ENCODE peak calls at places on chromosomes 3 and 15, in four cellular contexts. X is fibroblast of the aortic adventitia, E is sigmoid colon, D is heart right ventricle. Y is an unnamed sample.
A peak's percentile ranks its signal among the peaks of the same experiment; 100 is the strongest.

GRCh38 chr3:194604837-194605236 is 28.4 kb downstream of the TMEM44 start:
- DNase-seq in X (no peak), E (no peak), D (no peak), Y (no peak)

GRCh38 chr3:9681011-9681722 is 22.5 kb upstream of the CPNE9 start:
- DNase-seq in X (no peak), E (no peak), D (no peak), Y (no peak)

GRCh38 chr3:151923901-151924300 is 50.5 kb downstream of the SUCNR1 start:
- DNase-seq in X (peak; percentile 68), E (no peak), D (no peak), Y (no peak)

GRCh38 chr15:95142441-95142840 is 911.1 kb downstream of the MCTP2 start:
- DNase-seq in X (no peak), E (no peak), D (no peak), Y (no peak)

GRCh38 chr3:48765376-48765775 is 48.4 kb upstream of the IP6K2 start:
- DNase-seq in X (peak; percentile 5), E (no peak), D (no peak), Y (no peak)

GRCh38 chr15:74845208-74845568 is 2.2 kb upstream of the ULK3 start:
- DNase-seq in X (no peak), E (no peak), D (no peak), Y (no peak)

GRCh38 chr3:173584093-173584833 is 186.7 kb downstream of the NLGN1 start:
- DNase-seq in X (peak; percentile 55), E (no peak), D (no peak), Y (no peak)

GRCh38 chr3:88000853-88001252 is 58.0 kb downstream of the CGGBP1 start:
- DNase-seq in X (peak; percentile 25), E (no peak), D (peak; percentile 12), Y (no peak)

GRCh38 chr15:36590838-36591237 is 11.4 kb downstream of the CDIN1 start:
- DNase-seq in X (peak; percentile 78), E (no peak), D (no peak), Y (no peak)

GRCh38 chr15:33111051-33111451 is 83.5 kb downstream of the FMN1 start:
- DNase-seq in X (no peak), E (no peak), D (no peak), Y (no peak)

GRCh38 chr15:42157981-42158765 is 1.7 kb upstream of the PLA2G4F start:
- DNase-seq in X (peak; percentile 66), E (no peak), D (no peak), Y (no peak)

GRCh38 chr3:127328391-127328790 is 40.5 kb upstream of the PRR20G start:
- DNase-seq in X (no peak), E (no peak), D (no peak), Y (no peak)

GRCh38 chr15:66830358-66830757 is 128.3 kb downstream of the SMAD6 start:
- DNase-seq in X (peak; percentile 66), E (no peak), D (peak; percentile 37), Y (peak; percentile 79)

GRCh38 chr15:66948294-66948693 is 117.1 kb upstream of the SMAD3 start:
- DNase-seq in X (peak; percentile 45), E (peak; percentile 32), D (no peak), Y (no peak)

GRCh38 chr15:43134157-43134637 is 811 bp downstream of the TMEM62 start:
- DNase-seq in X (no peak), E (no peak), D (no peak), Y (no peak)

GRCh38 chr3:37653466-37653865 is 208.2 kb upstream of the CTDSPL start:
- DNase-seq in X (no peak), E (no peak), D (no peak), Y (no peak)

GRCh38 chr15:91632981-91633380 is 220.5 kb upstream of the SLCO3A1 start:
- DNase-seq in X (no peak), E (no peak), D (no peak), Y (no peak)

GRCh38 chr15:71435552-71435951 is 320.3 kb downstream of the THSD4 start:
- DNase-seq in X (no peak), E (no peak), D (no peak), Y (no peak)

GRCh38 chr15:52810346-52810745 is 20.2 kb upstream of the ONECUT1 start:
- DNase-seq in X (no peak), E (no peak), D (no peak), Y (no peak)

GRCh38 chr3:189132125-189132744 is 39.5 kb upstream of the TPRG1 start:
- DNase-seq in X (peak; percentile 74), E (peak; percentile 70), D (peak; percentile 30), Y (peak; percentile 78)

GRCh38 chr3:65330072-65330471 is 642.3 kb upstream of the ADAMTS9 start:
- DNase-seq in X (peak; percentile 58), E (no peak), D (no peak), Y (no peak)

GRCh38 chr3:37863949-37864822 is 2.5 kb downstream of the CTDSPL start:
- DNase-seq in X (no peak), E (no peak), D (no peak), Y (no peak)

GRCh38 chr15:73637527-73637926 is 4.3 kb upstream of the NPTN start:
- DNase-seq in X (peak; percentile 22), E (no peak), D (no peak), Y (peak; percentile 81)

GRCh38 chr3:52404391-52404790 is 40.5 kb downstream of the SEMA3G start:
- DNase-seq in X (no peak), E (no peak), D (no peak), Y (no peak)

GRCh38 chr3:173632945-173633344 is 235.4 kb downstream of the NLGN1 start:
- DNase-seq in X (no peak), E (no peak), D (no peak), Y (no peak)

GRCh38 chr3:172249039-172249438 is 199.2 kb downstream of the GHSR start:
- DNase-seq in X (peak; percentile 54), E (no peak), D (no peak), Y (no peak)

GRCh38 chr3:107241217-107241616 is 136.0 kb upstream of the CCDC54 start:
- DNase-seq in X (no peak), E (no peak), D (peak; percentile 21), Y (no peak)

GRCh38 chr15:40082195-40082868 is 26.3 kb downstream of the BMF start:
- DNase-seq in X (no peak), E (no peak), D (no peak), Y (no peak)

GRCh38 chr3:78580691-78581090 is 1187.1 kb downstream of the ROBO1 start:
- DNase-seq in X (no peak), E (no peak), D (no peak), Y (no peak)

GRCh38 chr3:194404365-194405140 is 5.5 kb upstream of the GP5 start:
- DNase-seq in X (peak; percentile 76), E (no peak), D (no peak), Y (no peak)

GRCh38 chr3:100002599-100003350 is 111.5 kb downstream of the FILIP1L start:
- DNase-seq in X (peak; percentile 97), E (peak; percentile 60), D (no peak), Y (peak; percentile 73)

GRCh38 chr3:147758786-147759185 is 349.6 kb downstream of the ZIC1 start:
- DNase-seq in X (peak; percentile 65), E (no peak), D (no peak), Y (no peak)

GRCh38 chr3:188432826-188433525 is 279.0 kb downstream of the LPP start:
- DNase-seq in X (peak; percentile 84), E (no peak), D (no peak), Y (peak; percentile 62)

GRCh38 chr3:169179193-169180122 is 484.1 kb downstream of the MECOM start:
- DNase-seq in X (no peak), E (no peak), D (no peak), Y (no peak)

GRCh38 chr15:31157644-31158069 is 56.1 kb upstream of the TRPM1 start:
- DNase-seq in X (no peak), E (no peak), D (no peak), Y (no peak)

GRCh38 chr3:187770224-187770623 is 25.0 kb upstream of the BCL6 start:
- DNase-seq in X (no peak), E (no peak), D (no peak), Y (no peak)

GRCh38 chr3:14405120-14405885 is 2.9 kb downstream of the SLC6A6 start:
- DNase-seq in X (peak; percentile 60), E (no peak), D (no peak), Y (no peak)
- H3K4me3 ChIP-seq in X (peak overlapping the region; percentile 94), E (no peak overlapping the region), D (peak overlapping the region; percentile 79), Y (peak overlapping the region; percentile 3)

DNA sequence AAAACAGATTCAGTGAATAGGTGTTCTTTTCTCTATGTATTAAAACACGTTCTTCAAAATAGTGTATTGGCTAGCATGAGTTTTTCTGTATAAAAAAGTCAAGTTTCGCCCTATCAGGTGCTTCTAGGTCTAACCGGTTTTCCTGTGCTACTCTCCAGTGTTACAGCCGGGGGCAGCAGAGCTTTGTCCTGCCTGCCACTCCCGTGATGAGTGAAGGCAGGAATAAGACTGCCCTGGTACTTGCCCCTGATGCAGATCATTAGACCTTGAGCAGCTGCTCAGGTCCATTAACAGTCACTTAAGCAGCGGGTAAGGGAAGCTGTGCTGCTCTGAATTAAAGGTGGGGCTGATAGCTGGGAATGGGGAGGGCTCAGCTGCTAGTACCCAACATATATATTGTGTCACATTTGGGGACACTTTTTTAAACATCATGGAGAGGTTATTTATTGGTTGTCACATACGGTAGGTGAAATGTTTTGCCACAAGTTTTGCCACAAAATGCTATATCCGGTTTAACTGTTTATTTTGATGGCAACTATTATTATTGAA is 1.3 kb upstream of the UNC13C start:
- DNase-seq in X (no peak), E (no peak), D (peak; percentile 2), Y (no peak)
- TF ChIP-seq CTCF in X (peak; percentile 9), E (no peak), D (peak; percentile 33), Y (peak; percentile 32)

DNA sequence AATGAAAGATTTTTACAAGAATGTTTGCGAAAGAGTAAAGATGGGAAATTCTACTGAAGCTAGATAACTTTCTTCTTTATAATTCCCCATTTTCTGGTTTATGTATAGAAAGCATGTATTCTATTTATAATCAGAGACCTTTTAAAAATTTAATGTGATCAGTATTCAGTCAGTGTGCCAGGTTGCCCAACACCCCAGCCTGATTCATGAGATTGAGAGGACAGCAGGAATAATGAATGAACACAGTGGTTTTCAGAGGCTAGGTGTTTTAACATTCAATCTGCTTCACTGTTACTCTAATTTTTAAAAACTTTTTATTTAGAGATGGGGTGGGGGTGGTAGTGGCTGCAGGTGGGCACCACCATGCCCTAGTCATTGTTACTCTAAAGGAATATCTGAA is 4.7 kb downstream of the WWTR1 start:
- DNase-seq in X (no peak), E (no peak), D (no peak), Y (no peak)
- H3K4me3 ChIP-seq in X (peak overlapping the region; percentile 48), E (peak overlapping the region; percentile 66), D (peak overlapping the region; percentile 74), Y (no peak overlapping the region)

DNA sequence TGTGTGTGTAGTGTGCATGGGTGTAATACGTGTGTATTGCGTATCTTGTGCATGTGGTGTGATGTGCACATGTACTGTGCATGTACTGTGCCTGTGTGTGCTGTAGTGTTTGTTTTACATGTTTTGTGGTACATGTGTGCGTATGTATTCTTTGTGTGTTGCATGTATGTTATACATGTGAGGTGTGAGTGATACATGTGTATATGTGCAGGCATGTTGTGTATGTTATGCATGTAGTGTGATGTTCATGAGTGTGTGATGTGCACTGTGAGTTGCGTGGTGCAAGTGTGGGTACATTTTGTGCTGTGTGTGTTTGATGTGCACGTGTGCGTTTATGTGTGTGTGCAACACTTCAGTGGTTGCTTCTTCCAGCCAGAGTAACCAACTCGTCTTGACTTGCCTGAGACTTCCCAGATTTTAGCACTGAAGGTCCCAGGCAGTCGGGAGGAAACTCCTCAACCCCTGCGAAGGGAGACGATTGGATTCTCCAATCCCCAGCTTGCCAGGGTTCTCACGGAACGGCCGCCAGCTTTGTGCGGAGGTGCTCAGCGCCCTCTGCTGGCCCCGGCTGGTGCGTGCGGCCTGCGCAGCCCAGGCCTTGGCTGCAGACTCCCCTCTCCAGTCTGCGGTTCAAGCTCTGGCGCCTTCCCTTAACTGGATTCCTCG is 3.6 kb downstream of the GALNT15 start:
- DNase-seq in X (peak; percentile 91), E (peak; percentile 91), D (peak; percentile 86), Y (no peak)
- TF ChIP-seq CTCF in X (peak; percentile 99), E (peak; percentile 93), D (peak; percentile 99), Y (peak; percentile 98)